ENCODE peak calls at places on chromosomes 2 and 18, in six cellular contexts. I is psoas muscle; C is stimulated activated CD4-positive, alpha-beta T cell treated with anti-CD3 and anti-CD28 coated beads, Interleukin-12 subunit alpha, Interleukin-12 subunit beta, amount 100 ng/mL, for 24 hours; X is NCI-H2081; Z is activated T-helper 1 cell treated with Interleukin-2 at 50 U/mL for 16 hours; T is H7. L is an unnamed sample.

GRCh38 chr2:70785137-70785911 is 5.1 kb downstream of the FIGLA start:
- DNase-seq in I (no peak), C (peak), X (peak), Z (no peak), T (peak), L (no peak)

GRCh38 chr2:160039166-160039903 is 23.1 kb downstream of the PLA2R1 start:
- DNase-seq in I (no peak), C (no peak), X (peak), Z (no peak), T (no peak), L (no peak)

GRCh38 chr18:52499646-52500045 is 159.6 kb downstream of the DCC start:
- DNase-seq in I (no peak), C (no peak), X (peak), Z (no peak), T (no peak), L (no peak)

GRCh38 chr18:13800505-13801259 is 23.3 kb upstream of the MC5R start:
- DNase-seq in I (peak), C (peak), X (peak), Z (peak), T (peak), L (peak)

GRCh38 chr18:62455222-62455621 is 67.6 kb upstream of the ZCCHC2 start:
- DNase-seq in I (no peak), C (no peak), X (no peak), Z (no peak), T (no peak), L (no peak)

GRCh38 chr2:77443076-77443475 is 79.1 kb downstream of the LRRTM4 start:
- DNase-seq in I (no peak), C (no peak), X (no peak), Z (no peak), T (no peak), L (no peak)

GRCh38 chr2:8578335-8579244 is 103.3 kb upstream of the ID2 start:
- DNase-seq in I (no peak), C (no peak), X (no peak), Z (no peak), T (peak), L (no peak)

GRCh38 chr18:5075297-5075696 is 121.8 kb downstream of the AKAIN1 start:
- DNase-seq in I (no peak), C (no peak), X (no peak), Z (no peak), T (no peak), L (no peak)

GRCh38 chr2:127463155-127463991 is 45.1 kb downstream of the PROC start:
- DNase-seq in I (no peak), C (no peak), X (no peak), Z (no peak), T (peak), L (no peak)

GRCh38 chr2:43018179-43019024 is 208.0 kb downstream of the ZFP36L2 start:
- DNase-seq in I (peak), C (no peak), X (no peak), Z (no peak), T (peak), L (peak)

GRCh38 chr2:111054791-111055627 is 65.7 kb upstream of the BCL2L11 start:
- DNase-seq in I (no peak), C (peak), X (no peak), Z (no peak), T (no peak), L (no peak)

GRCh38 chr2:15300645-15301573 is 260.2 kb downstream of the NBAS start:
- DNase-seq in I (no peak), C (no peak), X (no peak), Z (no peak), T (no peak), L (no peak)

GRCh38 chr2:49616800-49617199 is 462.5 kb upstream of the FSHR start:
- DNase-seq in I (no peak), C (no peak), X (peak), Z (no peak), T (peak), L (peak)

GRCh38 chr2:28755411-28755810 is 3.8 kb downstream of the PPP1CB start:
- DNase-seq in I (no peak), C (no peak), X (no peak), Z (no peak), T (no peak), L (no peak)

GRCh38 chr2:128376241-128377041 is 57.8 kb upstream of the HS6ST1 start:
- DNase-seq in I (no peak), C (no peak), X (no peak), Z (no peak), T (peak), L (no peak)

GRCh38 chr2:198782734-198783133 is 675.0 kb downstream of the SATB2 start:
- DNase-seq in I (no peak), C (no peak), X (peak), Z (no peak), T (no peak), L (no peak)

GRCh38 chr18:38493991-38494559 is 928.5 kb upstream of the CELF4 start:
- DNase-seq in I (no peak), C (no peak), X (no peak), Z (no peak), T (no peak), L (no peak)

GRCh38 chr2:96225016-96225533 is 16.4 kb upstream of the STARD7 start:
- DNase-seq in I (no peak), C (no peak), X (no peak), Z (no peak), T (no peak), L (peak)

GRCh38 chr2:201004370-201004769 is 40.9 kb upstream of the ORC2 start:
- DNase-seq in I (no peak), C (no peak), X (no peak), Z (no peak), T (no peak), L (no peak)

GRCh38 chr2:191666733-191667132 is 11.2 kb upstream of the NABP1 start:
- DNase-seq in I (no peak), C (no peak), X (no peak), Z (no peak), T (no peak), L (no peak)

GRCh38 chr2:142140434-142140845 is 9.6 kb upstream of the LRP1B start:
- DNase-seq in I (no peak), C (no peak), X (peak), Z (no peak), T (no peak), L (peak)

GRCh38 chr2:70161069-70161534 is 29.7 kb downstream of the C2orf42 start:
- DNase-seq in I (no peak), C (no peak), X (no peak), Z (no peak), T (no peak), L (peak)

GRCh38 chr2:157182834-157183396 is 74.6 kb upstream of the GALNT5 start:
- DNase-seq in I (no peak), C (no peak), X (peak), Z (no peak), T (no peak), L (no peak)

GRCh38 chr2:27996156-27996920 is 105.8 kb downstream of the BABAM2 start:
- DNase-seq in I (no peak), C (no peak), X (no peak), Z (no peak), T (no peak), L (no peak)

GRCh38 chr2:222756362-222756831 is 84.9 kb downstream of the MOGAT1 start:
- DNase-seq in I (no peak), C (no peak), X (no peak), Z (no peak), T (no peak), L (no peak)

GRCh38 chr2:85785027-85785822 is 31.4 kb downstream of the ATOH8 start:
- DNase-seq in I (no peak), C (no peak), X (no peak), Z (no peak), T (peak), L (no peak)

L was measured in T47D.